ENCODE peak calls at places on chromosomes 16 and 17, in six cellular contexts. One of them, this sample, is unnamed.
A peak's percentile ranks its signal among the peaks of the same experiment; 100 is the strongest.

GRCh38 chr17:42072323-42073187 is 22.2 kb upstream of the C17orf113 start:
- DNase-seq in activated T-cell treated with anti-CD3 and anti-CD28 coated beads, Interleukin-2, amount 50 U/mL, for 72 hours: peak; percentile 31
- DNase-seq in HepG2: no peak
- DNase-seq in activated naive CD8-positive, alpha-beta T cell treated with anti-CD3 and anti-CD28 coated beads, Interleukin-2, amount 50 U/mL, for 16 hours: no peak
- DNase-seq in GM12865: no peak
- DNase-seq in NCI-H748 treated with DMSO at 0.1 percent for 48 hours: no peak
- DNase-seq in this sample: peak; percentile 6

GRCh38 chr17:6640536-6641373 is at the start of the genes KIAA0753 and TXNDC17:
- DNase-seq in activated T-cell treated with anti-CD3 and anti-CD28 coated beads, Interleukin-2, amount 50 U/mL, for 72 hours: peak; percentile 98
- DNase-seq in HepG2: peak; percentile 79
- DNase-seq in activated naive CD8-positive, alpha-beta T cell treated with anti-CD3 and anti-CD28 coated beads, Interleukin-2, amount 50 U/mL, for 16 hours: peak; percentile 84
- DNase-seq in GM12865: peak; percentile 97
- DNase-seq in NCI-H748 treated with DMSO at 0.1 percent for 48 hours: peak; percentile 90
- DNase-seq in this sample: peak; percentile 84

GRCh38 chr16:28587386-28587785 is 9.5 kb downstream of the SULT1A2 start:
- DNase-seq in activated T-cell treated with anti-CD3 and anti-CD28 coated beads, Interleukin-2, amount 50 U/mL, for 72 hours: no peak
- DNase-seq in HepG2: no peak
- DNase-seq in activated naive CD8-positive, alpha-beta T cell treated with anti-CD3 and anti-CD28 coated beads, Interleukin-2, amount 50 U/mL, for 16 hours: no peak
- DNase-seq in GM12865: no peak
- DNase-seq in NCI-H748 treated with DMSO at 0.1 percent for 48 hours: no peak
- DNase-seq in this sample: no peak

GRCh38 chr17:65587602-65588193 is 26.2 kb upstream of the AXIN2 start:
- DNase-seq in activated T-cell treated with anti-CD3 and anti-CD28 coated beads, Interleukin-2, amount 50 U/mL, for 72 hours: no peak
- DNase-seq in HepG2: no peak
- DNase-seq in activated naive CD8-positive, alpha-beta T cell treated with anti-CD3 and anti-CD28 coated beads, Interleukin-2, amount 50 U/mL, for 16 hours: no peak
- DNase-seq in GM12865: no peak
- DNase-seq in NCI-H748 treated with DMSO at 0.1 percent for 48 hours: no peak
- DNase-seq in this sample: no peak

GRCh38 chr17:81514735-81515529 is 2.3 kb upstream of the ACTG1 start:
- DNase-seq in activated T-cell treated with anti-CD3 and anti-CD28 coated beads, Interleukin-2, amount 50 U/mL, for 72 hours: peak; percentile 87
- DNase-seq in HepG2: peak; percentile 73
- DNase-seq in activated naive CD8-positive, alpha-beta T cell treated with anti-CD3 and anti-CD28 coated beads, Interleukin-2, amount 50 U/mL, for 16 hours: peak; percentile 29
- DNase-seq in GM12865: peak; percentile 91
- DNase-seq in NCI-H748 treated with DMSO at 0.1 percent for 48 hours: peak; percentile 47
- DNase-seq in this sample: peak; percentile 72

GRCh38 chr17:74527081-74527480 is 4.2 kb downstream of the CD300LB start:
- DNase-seq in activated T-cell treated with anti-CD3 and anti-CD28 coated beads, Interleukin-2, amount 50 U/mL, for 72 hours: no peak
- DNase-seq in HepG2: no peak
- DNase-seq in activated naive CD8-positive, alpha-beta T cell treated with anti-CD3 and anti-CD28 coated beads, Interleukin-2, amount 50 U/mL, for 16 hours: no peak
- DNase-seq in GM12865: no peak
- DNase-seq in NCI-H748 treated with DMSO at 0.1 percent for 48 hours: no peak
- DNase-seq in this sample: peak; percentile 48

GRCh38 chr16:3038256-3038655 is 1.5 kb upstream of the BICDL2 start:
- DNase-seq in activated T-cell treated with anti-CD3 and anti-CD28 coated beads, Interleukin-2, amount 50 U/mL, for 72 hours: no peak
- DNase-seq in HepG2: peak; percentile 33
- DNase-seq in activated naive CD8-positive, alpha-beta T cell treated with anti-CD3 and anti-CD28 coated beads, Interleukin-2, amount 50 U/mL, for 16 hours: no peak
- DNase-seq in GM12865: no peak
- DNase-seq in NCI-H748 treated with DMSO at 0.1 percent for 48 hours: no peak
- DNase-seq in this sample: peak; percentile 50

GRCh38 chr16:81123092-81123852 is 27.1 kb upstream of the GCSH start:
- DNase-seq in activated T-cell treated with anti-CD3 and anti-CD28 coated beads, Interleukin-2, amount 50 U/mL, for 72 hours: no peak
- DNase-seq in HepG2: peak; percentile 82
- DNase-seq in activated naive CD8-positive, alpha-beta T cell treated with anti-CD3 and anti-CD28 coated beads, Interleukin-2, amount 50 U/mL, for 16 hours: no peak
- DNase-seq in GM12865: no peak
- DNase-seq in NCI-H748 treated with DMSO at 0.1 percent for 48 hours: no peak
- DNase-seq in this sample: no peak

GRCh38 chr17:75024686-75025397 is 12.4 kb downstream of the MRPL58 start:
- DNase-seq in activated T-cell treated with anti-CD3 and anti-CD28 coated beads, Interleukin-2, amount 50 U/mL, for 72 hours: peak; percentile 30
- DNase-seq in HepG2: peak; percentile 61
- DNase-seq in activated naive CD8-positive, alpha-beta T cell treated with anti-CD3 and anti-CD28 coated beads, Interleukin-2, amount 50 U/mL, for 16 hours: no peak
- DNase-seq in GM12865: no peak
- DNase-seq in NCI-H748 treated with DMSO at 0.1 percent for 48 hours: no peak
- DNase-seq in this sample: peak; percentile 77

GRCh38 chr16:83967838-83968482 is at the start of gene NECAB2:
- DNase-seq in activated T-cell treated with anti-CD3 and anti-CD28 coated beads, Interleukin-2, amount 50 U/mL, for 72 hours: peak; percentile 60
- DNase-seq in HepG2: no peak
- DNase-seq in activated naive CD8-positive, alpha-beta T cell treated with anti-CD3 and anti-CD28 coated beads, Interleukin-2, amount 50 U/mL, for 16 hours: no peak
- DNase-seq in GM12865: peak; percentile 18
- DNase-seq in NCI-H748 treated with DMSO at 0.1 percent for 48 hours: no peak
- DNase-seq in this sample: peak; percentile 15